ENCODE peak calls at places on chromosomes 3 and 15, in four cellular contexts. G is tibial nerve, P is sigmoid colon, L is vagina. Q is an unnamed sample.

GRCh38 chr3:105688821-105689220 is 180.0 kb downstream of the CBLB start:
- DNase-seq in P (no peak), L (no peak), G (no peak), Q (no peak)

GRCh38 chr3:139281096-139281495 is 62.7 kb upstream of the MRPS22 start:
- DNase-seq in G (no peak), P (no peak), L (no peak), Q (no peak)

GRCh38 chr15:100191161-100191560 is 150.6 kb downstream of the ADAMTS17 start:
- DNase-seq in P (peak), G (no peak), L (no peak), Q (no peak)

GRCh38 chr3:14772533-14773138 is 46.1 kb upstream of the FGD5 start:
- DNase-seq in G (no peak), P (no peak), L (peak), Q (no peak)

GRCh38 chr3:128307781-128308469 is 154.6 kb downstream of the EEFSEC start:
- DNase-seq in G (no peak), P (no peak), L (peak), Q (no peak)

GRCh38 chr15:56194035-56194434 is 49.6 kb downstream of the RFX7 start:
- DNase-seq in G (no peak), P (no peak), L (no peak), Q (no peak)

GRCh38 chr3:51946796-51947195 is 4.6 kb downstream of the PARP3 start:
- DNase-seq in P (peak), L (no peak), G (no peak), Q (no peak)

GRCh38 chr3:29898609-29899008 is 617.7 kb downstream of the RBMS3 start:
- DNase-seq in L (no peak), P (no peak), G (no peak), Q (no peak)

GRCh38 chr3:11601446-11602241 is 42.1 kb downstream of the VGLL4 start:
- DNase-seq in L (no peak), G (no peak), P (peak), Q (no peak)

GRCh38 chr3:38580450-38581382 is 68.8 kb downstream of the SCN5A start:
- DNase-seq in G (no peak), P (no peak), L (peak), Q (no peak)

GRCh38 chr3:131907809-131908208 is 127.0 kb downstream of the CPNE4 start:
- DNase-seq in L (no peak), G (no peak), P (no peak), Q (no peak)

GRCh38 chr15:91936182-91936775 is 82.8 kb downstream of the SLCO3A1 start:
- DNase-seq in P (no peak), L (no peak), G (no peak), Q (no peak)

GRCh38 chr3:56926513-56927282 is 124.9 kb upstream of the ARHGEF3 start:
- DNase-seq in G (no peak), L (no peak), P (no peak), Q (no peak)

GRCh38 chr15:48423342-48423741 is 92.1 kb downstream of the DUT start:
- DNase-seq in G (no peak), L (no peak), P (no peak), Q (no peak)

GRCh38 chr3:43032217-43032545 is 53.1 kb downstream of the GASK1A start:
- DNase-seq in G (no peak), L (no peak), P (peak), Q (no peak)

GRCh38 chr3:108914774-108915641 is 38.7 kb downstream of the GUCA1C start:
- DNase-seq in G (no peak), P (no peak), L (no peak), Q (peak)

GRCh38 chr15:98983333-98983732 is 24.3 kb downstream of the PGPEP1L start:
- DNase-seq in P (peak), L (no peak), G (peak), Q (peak)

GRCh38 chr3:31980530-31981205 is 394 bp downstream of the OSBPL10 start:
- DNase-seq in G (peak), L (no peak), P (peak), Q (peak)
- TF ChIP-seq POLR2A in G (no peak), L (no peak), P (no peak), Q (peak)

GRCh38 chr3:65443739-65444447 is 594.8 kb downstream of the MAGI1 start:
- DNase-seq in G (no peak), L (no peak), P (no peak), Q (no peak)

GRCh38 chr3:65438612-65439011 is 600.1 kb downstream of the MAGI1 start:
- DNase-seq in P (no peak), L (no peak), G (no peak), Q (no peak)

GRCh38 chr3:65438096-65438495 is 600.6 kb downstream of the MAGI1 start:
- DNase-seq in L (no peak), G (no peak), P (no peak), Q (no peak)

GRCh38 chr3:65436580-65436979 is 602.1 kb downstream of the MAGI1 start:
- DNase-seq in P (no peak), G (no peak), L (no peak), Q (no peak)

GRCh38 chr3:65439641-65440040 is 599.1 kb downstream of the MAGI1 start:
- DNase-seq in L (no peak), G (no peak), P (peak), Q (peak)
- TF ChIP-seq CTCF in L (no peak), G (peak), P (peak), Q (no peak)

DNA sequence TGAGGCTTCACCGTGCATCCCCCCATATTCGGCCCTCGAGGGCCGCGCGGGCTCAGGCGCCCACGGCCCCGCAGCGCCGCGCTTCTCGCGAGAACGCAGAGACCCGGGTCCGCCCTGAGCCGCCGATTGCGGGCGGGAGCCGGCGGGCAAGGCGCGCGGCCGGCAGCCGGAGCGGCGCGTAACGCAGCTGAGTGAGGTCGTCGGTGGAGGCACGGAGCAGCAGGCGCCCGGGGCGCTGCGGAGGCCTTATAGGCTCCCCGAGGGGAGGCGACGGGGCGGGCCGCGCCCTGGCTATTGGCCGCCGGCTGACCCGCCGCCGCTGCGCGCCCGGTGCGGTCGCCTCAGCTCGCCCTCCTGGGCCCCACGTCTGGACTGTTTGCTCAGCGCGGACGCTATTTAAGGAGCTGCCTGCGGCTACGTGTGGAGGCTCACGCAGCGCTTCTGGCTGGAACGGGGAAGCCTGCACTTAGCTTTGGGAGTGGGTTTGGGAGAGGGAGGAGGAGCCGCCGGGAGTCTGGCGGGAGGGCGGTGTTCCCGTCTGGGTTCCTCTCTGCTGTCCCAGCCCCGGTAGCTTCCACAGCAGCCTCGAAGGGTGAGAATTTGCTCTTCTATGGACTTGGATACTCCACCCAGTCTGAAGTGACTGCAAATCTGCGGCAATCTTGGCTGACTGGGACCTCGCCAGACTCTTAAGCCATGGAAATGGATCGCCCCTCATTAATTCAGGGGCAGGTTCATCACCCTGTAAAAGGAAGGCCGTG is at the start of gene PLOD2:
- DNase-seq in G (peak), P (peak), L (no peak), Q (peak)
- TF ChIP-seq POLR2A in G (peak), P (peak), L (peak), Q (peak)

DNA sequence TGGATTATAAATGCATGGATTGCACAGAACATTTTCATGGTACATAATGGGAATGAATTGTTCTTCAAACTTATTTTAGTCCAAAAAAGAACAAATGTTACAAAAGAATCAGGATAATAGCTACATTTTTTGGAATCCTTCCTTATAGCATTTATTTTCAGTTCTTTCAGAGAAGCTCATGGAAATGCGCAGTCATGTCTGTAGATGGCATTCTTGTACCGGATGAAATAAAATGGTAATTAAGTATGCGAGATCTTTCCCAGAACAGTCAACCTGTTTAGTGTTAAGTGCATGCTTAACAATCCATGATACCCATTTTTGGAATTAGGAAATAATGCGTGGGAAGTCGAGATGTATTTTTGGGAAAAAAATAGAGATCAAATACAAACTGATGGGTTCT is 38.2 kb upstream of the GOLGA8B start:
- DNase-seq in G (no peak), P (no peak), L (no peak), Q (peak)
- TF ChIP-seq CTCF in G (no peak), P (peak), L (no peak), Q (peak)

GRCh38 chr3:25664066-25664809 is 469 bp downstream of the TOP2B start:
- DNase-seq in P (peak), L (no peak), G (peak), Q (peak)

GRCh38 chr3:25662921-25663320 is 1.8 kb downstream of the TOP2B start:
- DNase-seq in P (no peak), L (no peak), G (no peak), Q (no peak)

GRCh38 chr3:25664810-25665645 is at the start of gene TOP2B:
- DNase-seq in P (peak), L (no peak), G (peak), Q (peak)

GRCh38 chr3:25661694-25662455 is 2.8 kb downstream of the TOP2B start:
- DNase-seq in L (no peak), P (no peak), G (no peak), Q (no peak)

DNA sequence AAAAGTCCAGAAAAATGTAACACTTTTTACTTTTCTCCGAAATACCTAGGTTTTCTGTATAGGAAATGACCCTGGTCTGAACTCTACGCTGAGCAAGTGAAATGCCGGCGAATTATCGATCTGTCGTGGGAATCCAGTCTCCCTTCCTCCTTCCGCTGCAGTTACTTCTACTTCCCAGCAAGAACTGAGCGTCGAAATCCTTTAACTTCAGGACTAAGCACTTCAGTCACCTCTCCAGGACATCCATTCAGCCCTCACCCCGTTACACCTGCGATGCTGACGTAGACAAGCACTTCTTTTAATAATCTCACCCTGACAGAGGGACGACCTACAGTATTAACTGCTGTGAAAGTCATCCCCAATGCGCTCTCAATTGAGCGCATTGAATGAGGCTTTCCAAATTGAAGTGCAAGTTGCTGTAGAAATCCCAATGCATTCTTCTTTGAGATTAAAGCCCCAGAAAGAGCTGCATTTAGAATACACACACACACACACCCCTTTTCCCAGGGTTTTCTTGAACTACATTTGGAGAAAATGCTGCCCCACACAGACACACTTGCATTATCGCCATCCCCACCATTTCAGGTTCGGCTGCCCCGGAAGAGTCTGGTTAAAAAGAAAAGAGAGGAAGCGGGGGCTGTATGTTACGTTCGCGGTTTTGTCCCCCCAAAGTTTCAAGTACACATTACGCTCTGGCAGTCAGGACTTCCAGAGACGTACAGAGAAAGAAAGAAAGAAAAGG is 1.2 kb downstream of the TOP2B start:
- DNase-seq in G (no peak), L (no peak), P (no peak), Q (peak)
- TF ChIP-seq POLR2A in G (no peak), L (no peak), P (no peak), Q (no peak)

DNA sequence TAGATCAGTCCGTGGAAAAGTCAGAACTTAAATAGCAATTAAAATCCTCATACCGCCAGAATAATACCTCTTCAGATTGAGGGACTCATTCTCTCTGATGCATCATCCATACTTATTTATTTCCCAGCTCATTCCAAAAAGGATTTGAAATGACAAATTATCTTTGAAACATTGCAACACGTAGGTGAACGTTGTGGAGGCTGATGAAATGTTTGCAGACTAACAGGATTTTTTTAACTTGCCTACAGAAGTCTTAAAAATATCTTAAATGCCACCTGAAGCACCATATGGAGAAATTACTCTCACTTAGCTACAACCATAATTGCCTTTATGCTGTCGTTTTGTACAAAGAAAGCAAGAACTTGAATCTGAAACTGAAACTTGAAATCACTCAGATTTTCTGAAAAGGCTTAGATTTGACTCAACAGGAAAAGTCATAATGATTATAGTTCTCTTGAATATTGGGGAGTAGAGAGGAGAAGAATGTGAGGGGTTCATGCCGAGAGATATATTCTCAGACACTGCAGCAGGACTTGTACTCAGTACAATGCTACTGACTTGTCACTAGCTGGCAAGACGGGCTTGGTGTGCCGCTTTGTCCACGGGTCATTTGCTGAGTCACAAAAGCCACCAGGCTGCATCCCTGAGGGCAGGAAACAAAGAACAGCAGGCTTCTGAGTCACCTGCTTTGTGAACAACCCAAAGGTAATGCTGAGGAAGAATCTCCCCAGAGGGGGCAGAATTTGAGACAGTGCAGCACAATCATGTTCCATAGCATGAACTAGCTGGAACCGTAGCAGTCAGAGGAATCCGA is 7.1 kb upstream of the FMN1 start:
- DNase-seq in P (no peak), L (no peak), G (no peak), Q (peak)
- TF ChIP-seq CTCF in P (no peak), L (no peak), G (no peak), Q (peak)

DNA sequence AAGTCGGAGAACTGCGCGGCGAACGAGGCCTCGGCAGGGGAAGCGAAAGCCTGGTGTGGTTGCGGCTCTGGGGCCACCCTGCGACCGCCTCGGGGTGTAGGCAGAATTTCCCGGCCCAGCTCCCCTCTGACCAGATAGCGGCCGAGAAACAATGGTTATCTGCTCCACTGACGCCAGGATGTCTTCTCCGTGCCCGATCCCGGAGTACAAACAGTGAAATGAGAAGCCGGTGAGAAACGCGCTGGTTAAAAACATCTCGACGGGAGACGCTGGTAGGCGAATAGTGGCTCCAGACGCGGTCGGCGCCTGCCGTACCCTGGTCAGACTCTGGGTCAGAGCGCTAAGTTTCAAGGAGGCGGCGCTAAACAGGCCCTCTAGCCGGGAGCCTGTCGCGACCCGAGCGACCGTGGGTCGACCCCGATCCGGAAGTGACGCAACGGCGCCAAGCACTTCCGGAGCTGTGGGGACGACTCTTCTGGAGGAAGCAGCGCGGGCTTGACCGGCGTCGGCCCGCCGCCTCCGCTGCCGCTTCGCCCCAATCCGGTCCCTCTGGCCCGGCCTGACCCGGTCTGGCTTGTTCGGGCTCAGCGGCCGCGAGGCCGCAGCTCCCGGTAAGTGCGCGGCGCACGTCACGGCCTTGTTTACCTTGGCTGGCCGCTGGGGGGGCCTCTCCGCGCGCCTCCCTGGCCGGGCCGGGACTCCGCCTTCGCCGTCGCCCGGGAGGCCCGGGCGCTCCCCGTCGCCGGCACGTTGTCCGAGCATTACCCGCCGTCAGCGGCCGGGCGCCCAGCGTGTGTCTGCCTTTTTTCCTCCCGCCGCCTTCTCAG is at the start of gene ARIH2:
- DNase-seq in P (peak), G (peak), L (no peak), Q (peak)
- TF ChIP-seq POLR2A in P (peak), G (peak), L (peak), Q (peak)